ENCODE peak calls at places on chromosomes 6 and 20, in six cellular contexts. I, Y, W, H, L and B are unnamed samples.

GRCh38 chr6:87341899-87342298 is 2.7 kb upstream of the C6orf163 start:
- DNase-seq in I (no peak), L (no peak), Y (no peak), H (no peak), W (no peak), B (no peak)

GRCh38 chr6:75991941-75992340 is 80.5 kb downstream of the IMPG1 start:
- DNase-seq in Y (no peak), L (no peak), I (no peak), H (no peak), W (no peak), B (no peak)

GRCh38 chr6:132228894-132229293 is 172.4 kb downstream of the MOXD1 start:
- DNase-seq in L (no peak), I (no peak), Y (no peak), W (no peak), H (no peak), B (no peak)

GRCh38 chr6:30844118-30844535 is 40.2 kb upstream of the DDR1 start:
- DNase-seq in I (no peak), Y (peak), W (no peak), L (no peak), H (no peak), B (no peak)

GRCh38 chr6:111185954-111186353 is 98.7 kb downstream of the SLC16A10 start:
- DNase-seq in W (no peak), H (no peak), I (no peak), Y (no peak), L (no peak), B (no peak)

GRCh38 chr6:35602133-35602946 is 86.4 kb downstream of the FKBP5 start:
- DNase-seq in L (no peak), W (no peak), I (no peak), H (no peak), Y (no peak), B (no peak)

GRCh38 chr6:106082735-106083398 is 3.3 kb upstream of the PRDM1 start:
- DNase-seq in I (no peak), Y (peak), L (no peak), H (no peak), W (no peak), B (no peak)

GRCh38 chr6:130513770-130514169 is 148.0 kb downstream of the TMEM200A start:
- DNase-seq in I (no peak), Y (peak), L (no peak), W (no peak), H (no peak), B (peak)

GRCh38 chr6:54586251-54586650 is 260.3 kb upstream of the FAM83B start:
- DNase-seq in W (no peak), Y (peak), H (no peak), I (no peak), L (no peak), B (no peak)

GRCh38 chr20:53621482-53622246 is 28.0 kb upstream of the ZNF217 start:
- DNase-seq in Y (peak), I (no peak), H (no peak), W (peak), L (peak), B (peak)

GRCh38 chr6:26064619-26065257 is 22.5 kb upstream of the HFE start:
- DNase-seq in Y (no peak), W (no peak), H (peak), I (no peak), L (no peak), B (no peak)

GRCh38 chr6:25411316-25411961 is 132.3 kb downstream of the CARMIL1 start:
- DNase-seq in I (no peak), Y (no peak), L (no peak), W (no peak), H (no peak), B (no peak)

GRCh38 chr20:10705801-10706459 is 32.1 kb upstream of the JAG1 start:
- DNase-seq in I (no peak), W (no peak), H (no peak), L (no peak), Y (no peak), B (no peak)

GRCh38 chr20:51457281-51457932 is 85.1 kb downstream of the NFATC2 start:
- DNase-seq in W (peak), L (peak), I (no peak), Y (no peak), H (no peak), B (peak)

GRCh38 chr6:158161566-158162254 is 6.4 kb downstream of the SERAC1 start:
- DNase-seq in I (no peak), H (no peak), Y (no peak), W (no peak), L (no peak), B (peak)

GRCh38 chr6:30730611-30731435 is 10.7 kb downstream of the TUBB start:
- DNase-seq in W (peak), L (peak), Y (no peak), I (no peak), H (no peak), B (peak)

GRCh38 chr6:104483225-104483834 is 376.4 kb downstream of the HACE1 start:
- DNase-seq in W (no peak), I (no peak), H (no peak), Y (no peak), L (no peak), B (no peak)

GRCh38 chr6:145252737-145253136 is 482.6 kb downstream of the EPM2A start:
- DNase-seq in H (no peak), Y (no peak), W (no peak), L (no peak), I (no peak), B (no peak)

GRCh38 chr6:116595247-116595646 is 21.0 kb upstream of the RSPH4A start:
- DNase-seq in W (no peak), Y (no peak), I (no peak), L (no peak), H (no peak), B (no peak)

GRCh38 chr6:84515082-84515481 is 249.3 kb downstream of the TBX18 start:
- DNase-seq in W (no peak), L (no peak), H (no peak), Y (no peak), I (no peak), B (no peak)

GRCh38 chr6:44268095-44268628 is 2.1 kb upstream of the TMEM151B start:
- DNase-seq in W (no peak), L (no peak), Y (no peak), I (no peak), H (no peak), B (no peak)

GRCh38 chr6:125201961-125202729 is 48.6 kb downstream of the TPD52L1 start:
- DNase-seq in H (peak), I (no peak), W (peak), Y (peak), L (peak), B (peak)

GRCh38 chr20:11436113-11436890 is 481.4 kb upstream of the BTBD3 start:
- DNase-seq in L (no peak), H (no peak), Y (no peak), W (no peak), I (no peak), B (no peak)

DNA sequence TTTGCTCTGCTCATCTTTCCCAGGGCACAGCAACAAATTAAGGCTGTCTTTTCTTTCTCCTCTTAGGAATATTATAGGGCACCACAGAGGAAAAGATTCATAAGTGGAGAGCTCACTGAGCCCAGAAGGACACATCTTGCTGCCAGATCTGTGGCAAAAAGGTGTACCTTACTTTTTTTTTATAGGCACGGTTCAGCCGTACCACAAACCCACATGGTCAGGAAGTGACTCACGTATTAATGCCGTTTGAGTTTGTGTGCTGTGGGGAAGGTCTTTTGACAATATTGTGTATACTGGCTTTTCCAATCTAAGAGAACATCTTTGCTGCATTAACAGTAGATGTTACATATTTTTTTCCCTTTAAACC is 28.4 kb downstream of the PAQR8 start:
- DNase-seq in Y (no peak), W (no peak), L (no peak), I (no peak), H (no peak), B (no peak)
- H3K4me3 ChIP-seq in Y (no peak), W (no peak), L (no peak), I (no peak), H (no peak), B (no peak)

GRCh38 chr6:37557645-37558114 is 58.0 kb upstream of the CCDC167 start:
- DNase-seq in I (no peak), L (no peak), Y (no peak), H (no peak), W (no peak), B (no peak)
- H3K4me3 ChIP-seq in I (no peak), L (no peak), Y (no peak), H (no peak), W (no peak), B (no peak)

GRCh38 chr6:13046084-13046483 is 282.3 kb downstream of the TBC1D7 start:
- DNase-seq in W (no peak), Y (no peak), I (no peak), H (no peak), L (no peak), B (no peak)

GRCh38 chr6:13044390-13044789 is 283.9 kb downstream of the TBC1D7 start:
- DNase-seq in H (no peak), L (no peak), I (no peak), Y (no peak), W (no peak), B (no peak)

GRCh38 chr6:13045676-13046075 is 282.7 kb downstream of the TBC1D7 start:
- DNase-seq in H (no peak), I (no peak), W (no peak), Y (no peak), L (no peak), B (no peak)

GRCh38 chr6:13048113-13048512 is 280.2 kb downstream of the TBC1D7 start:
- DNase-seq in L (no peak), W (no peak), Y (no peak), I (no peak), H (no peak), B (no peak)

DNA sequence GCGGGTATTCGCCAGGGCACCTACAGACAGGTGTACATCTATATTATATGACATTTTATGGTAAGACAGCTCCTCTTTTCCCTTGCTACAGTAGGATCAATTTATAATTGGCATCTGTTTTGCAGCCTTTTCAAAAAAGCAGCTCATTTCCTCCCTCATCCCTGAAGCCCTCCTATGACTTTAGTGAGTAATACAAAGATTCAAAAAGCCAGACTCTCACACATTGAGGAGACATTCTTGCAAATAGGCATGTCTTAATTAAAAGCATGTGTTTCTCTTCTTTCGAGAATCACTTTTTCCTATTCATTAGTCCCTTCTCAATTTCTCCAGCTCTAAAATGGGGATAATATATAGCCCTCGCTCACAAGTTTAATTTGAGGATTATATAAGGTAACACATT is 283.4 kb downstream of the TBC1D7 start:
- DNase-seq in L (no peak), W (no peak), I (no peak), H (no peak), Y (no peak), B (no peak)
- H3K4me3 ChIP-seq in L (no peak), W (no peak), I (no peak), H (no peak), Y (no peak), B (no peak)

DNA sequence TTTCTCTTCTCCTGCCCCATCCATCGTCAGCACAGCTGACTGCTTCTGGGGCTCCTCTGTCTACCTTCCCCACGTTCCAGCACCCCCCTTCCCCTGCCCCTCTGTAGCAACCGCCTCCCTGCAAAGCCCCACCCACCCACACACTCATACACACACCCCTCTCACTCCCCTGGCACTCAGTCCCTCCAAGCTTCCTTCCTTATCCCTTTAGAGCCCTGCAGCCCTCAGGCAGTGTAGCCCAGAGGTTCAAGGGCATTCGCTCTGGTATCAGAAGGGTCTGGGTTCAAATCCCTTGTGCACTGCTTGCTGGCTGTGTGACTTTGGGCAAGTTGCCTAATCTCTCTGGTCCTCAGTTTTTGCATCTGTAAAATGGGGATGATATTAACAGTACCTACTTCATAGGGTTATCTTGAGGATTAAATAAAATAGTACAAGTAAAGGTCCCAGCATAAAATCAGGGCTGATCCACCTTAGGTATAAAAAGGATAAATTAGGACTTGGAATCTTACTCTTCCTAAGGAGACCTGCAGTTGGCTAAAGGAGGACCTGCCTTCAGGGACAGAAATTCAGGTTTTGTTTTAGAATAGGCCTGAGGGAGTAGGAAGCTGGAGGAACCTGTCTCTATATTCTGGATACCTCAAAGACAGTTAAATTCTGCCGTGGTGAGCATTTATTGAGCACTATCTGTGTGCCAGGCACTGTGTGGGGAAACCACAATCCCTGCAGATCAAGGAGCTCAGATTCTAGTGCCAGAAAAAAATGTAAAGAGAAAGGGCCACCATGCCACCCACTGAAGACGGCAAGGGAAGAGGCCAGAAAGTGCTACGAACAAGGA is 94.1 kb downstream of the SNX5 start:
- DNase-seq in I (no peak), W (no peak), L (no peak), Y (no peak), H (no peak), B (no peak)
- H3K4me3 ChIP-seq in I (peak), W (no peak), L (no peak), Y (no peak), H (no peak), B (no peak)

DNA sequence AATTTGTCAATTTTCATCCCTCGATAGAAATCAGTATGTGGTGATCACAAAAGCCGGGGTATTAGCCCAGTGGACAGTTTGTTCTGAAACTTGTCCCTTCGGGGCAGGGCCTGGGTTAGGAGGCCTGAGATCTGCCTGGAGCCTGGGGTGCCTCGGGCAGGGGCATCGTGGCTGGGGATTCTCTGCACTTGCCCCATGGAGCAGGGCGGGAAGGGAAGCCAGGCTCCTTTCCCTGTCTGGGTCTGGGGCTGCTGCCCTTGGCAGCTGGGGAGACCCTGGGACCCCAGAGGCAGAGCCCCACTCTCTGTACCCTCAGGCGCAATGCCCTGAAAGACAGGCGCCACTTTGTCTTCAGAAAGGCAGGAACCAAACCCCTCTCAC is 27.4 kb downstream of the NTSR1 start:
- DNase-seq in W (no peak), Y (no peak), L (no peak), I (no peak), H (no peak), B (no peak)
- H3K4me3 ChIP-seq in W (no peak), Y (no peak), L (no peak), I (no peak), H (no peak), B (no peak)

GRCh38 chr6:4788953-4789584 is 12.9 kb downstream of the CDYL start:
- DNase-seq in H (no peak), I (no peak), Y (no peak), W (no peak), L (no peak), B (peak)
- H3K4me3 ChIP-seq in H (no peak), I (no peak), Y (no peak), W (no peak), L (no peak), B (no peak)

GRCh38 chr6:33907227-33907626 is 103.4 kb upstream of the MLN start:
- DNase-seq in H (no peak), W (no peak), L (no peak), I (no peak), Y (no peak), B (no peak)

GRCh38 chr6:33905081-33905609 is 101.3 kb upstream of the MLN start:
- DNase-seq in I (no peak), L (no peak), H (no peak), Y (no peak), W (no peak), B (no peak)

GRCh38 chr6:33908025-33908424 is 104.2 kb upstream of the MLN start:
- DNase-seq in W (no peak), Y (no peak), I (no peak), L (no peak), H (no peak), B (no peak)

GRCh38 chr6:33904050-33904827 is 100.4 kb upstream of the MLN start:
- DNase-seq in W (no peak), I (no peak), L (no peak), H (no peak), Y (no peak), B (peak)

DNA sequence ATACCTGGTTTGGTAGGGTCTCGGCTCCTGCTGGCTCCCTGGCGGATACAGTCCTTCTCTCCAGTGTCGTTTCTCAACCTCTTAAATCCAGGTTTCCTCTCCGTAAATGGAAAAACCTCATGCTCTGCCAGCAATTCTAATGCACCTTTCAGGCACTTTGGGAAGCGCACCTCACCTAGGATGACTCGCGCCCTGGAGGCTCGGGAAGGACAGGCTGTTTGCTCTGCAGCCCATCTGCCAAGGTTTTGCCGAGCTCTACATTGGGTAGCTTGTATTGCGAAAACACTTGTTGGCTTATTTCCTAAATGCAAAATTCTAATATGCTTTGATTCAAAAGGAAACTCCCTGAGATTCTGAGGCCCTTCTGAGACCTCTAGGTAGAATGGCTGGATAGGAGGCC is 102.6 kb upstream of the MLN start:
- DNase-seq in I (no peak), L (no peak), H (no peak), W (no peak), Y (no peak), B (no peak)
- H3K4me3 ChIP-seq in I (no peak), L (no peak), H (no peak), W (no peak), Y (no peak), B (no peak)

DNA sequence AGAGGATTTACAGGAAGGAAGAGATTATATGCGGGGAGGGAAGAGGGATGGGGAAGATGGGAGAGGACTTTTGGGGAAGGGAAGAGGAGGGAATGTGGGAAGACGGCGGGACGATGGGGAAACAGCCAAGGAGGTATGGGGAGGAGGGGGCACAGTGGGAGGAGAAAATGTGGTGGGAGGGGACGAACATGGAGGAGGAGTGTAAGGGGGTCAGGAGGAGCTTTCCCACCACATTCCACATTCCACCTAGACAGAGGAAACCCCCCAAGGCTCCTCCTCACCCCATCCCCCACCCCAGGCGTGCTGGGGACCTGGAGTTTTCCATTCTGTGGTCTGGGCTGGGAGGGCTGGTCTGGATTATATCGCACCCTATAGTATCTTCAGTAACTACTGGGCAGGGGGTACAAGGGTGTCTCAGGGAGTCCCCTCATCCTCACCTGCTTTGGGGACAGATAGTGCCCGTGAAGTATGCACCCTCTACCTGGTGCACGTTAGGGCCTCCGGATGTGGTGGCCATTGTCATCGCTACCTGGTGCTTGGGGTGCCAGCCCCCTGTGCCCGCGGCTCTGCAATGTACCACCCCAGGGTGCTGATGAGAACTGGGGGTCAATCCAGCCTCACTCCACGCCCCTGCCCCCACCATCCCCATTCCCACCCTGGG is 684 bp upstream of the PTGIS start:
- DNase-seq in Y (no peak), L (peak), I (no peak), W (peak), H (no peak), B (no peak)
- H3K4me3 ChIP-seq in Y (no peak), L (no peak), I (peak), W (peak), H (peak), B (no peak)

GRCh38 chr20:44204156-44204831 is 6.3 kb downstream of the OSER1 start:
- DNase-seq in W (no peak), I (no peak), L (no peak), Y (peak), H (peak), B (no peak)
- H3K4me3 ChIP-seq in W (no peak), I (no peak), L (peak), Y (no peak), H (peak), B (no peak)

GRCh38 chr6:56024931-56025330 is 149.5 kb upstream of the BMP5 start:
- DNase-seq in W (no peak), L (no peak), H (no peak), I (no peak), Y (no peak), B (no peak)
- H3K4me3 ChIP-seq in W (no peak), L (no peak), H (no peak), I (peak), Y (no peak), B (no peak)